ENCODE peak calls at places on chromosome 20, in five cellular contexts. A, N, Z, R and G are unnamed samples.

GRCh38 chr20:10648651-10649050 is 25.1 kb downstream of the JAG1 start:
- DNase-seq in N (no peak), R (no peak), Z (no peak), A (no peak), G (no peak)

GRCh38 chr20:36113566-36114247 is 40.8 kb upstream of the EPB41L1 start:
- DNase-seq in R (peak), N (no peak), A (peak), Z (no peak), G (no peak)

GRCh38 chr20:61330441-61330840 is 78.4 kb downstream of the CDH4 start:
- DNase-seq in N (no peak), A (no peak), R (no peak), Z (no peak), G (no peak)

GRCh38 chr20:13800728-13801134 is 15.9 kb downstream of the NDUFAF5 start:
- DNase-seq in N (peak), A (peak), R (no peak), Z (peak), G (peak)

GRCh38 chr20:44485830-44486198 is 10.1 kb downstream of the TTPAL start:
- DNase-seq in Z (no peak), R (no peak), N (no peak), A (no peak), G (no peak)

GRCh38 chr20:7806831-7807230 is 133.4 kb downstream of the HAO1 start:
- DNase-seq in R (no peak), A (no peak), Z (no peak), N (no peak), G (no peak)

GRCh38 chr20:32820000-32820697 is 395 bp downstream of the MAPRE1 start:
- DNase-seq in R (peak), Z (peak), A (peak), N (peak), G (peak)

GRCh38 chr20:36543187-36544133 is 2.1 kb downstream of the MYL9 start:
- DNase-seq in Z (no peak), N (no peak), A (peak), R (no peak), G (no peak)

GRCh38 chr20:24018796-24019195 is 30.2 kb upstream of the GGTLC1 start:
- DNase-seq in R (no peak), A (no peak), Z (no peak), N (no peak), G (peak)

GRCh38 chr20:53298900-53299299 is 294.7 kb downstream of the ZNF217 start:
- DNase-seq in A (no peak), R (no peak), N (no peak), Z (no peak), G (no peak)

GRCh38 chr20:32577657-32578056 is 7.5 kb downstream of the NOL4L start:
- DNase-seq in Z (no peak), R (no peak), N (no peak), A (no peak), G (no peak)

GRCh38 chr20:33262658-33263065 is 20.4 kb upstream of the BPIFB1 start:
- DNase-seq in A (no peak), Z (no peak), N (peak), R (peak), G (peak)

GRCh38 chr20:20691477-20691863 is 21.0 kb downstream of the RALGAPA2 start:
- DNase-seq in R (no peak), Z (no peak), N (no peak), A (no peak), G (no peak)

GRCh38 chr20:13180986-13181889 is 39.8 kb upstream of the ISM1 start:
- DNase-seq in R (no peak), A (no peak), N (no peak), Z (no peak), G (no peak)

GRCh38 chr20:53706511-53707031 is 112.9 kb upstream of the ZNF217 start:
- DNase-seq in N (no peak), Z (no peak), A (no peak), R (no peak), G (no peak)

GRCh38 chr20:23445596-23446217 is 6.2 kb downstream of the CSTL1 start:
- DNase-seq in A (no peak), R (no peak), Z (no peak), N (no peak), G (peak)

GRCh38 chr20:5844063-5844681 is 94.0 kb downstream of the SHLD1 start:
- DNase-seq in N (peak), Z (no peak), A (no peak), R (no peak), G (peak)

GRCh38 chr20:10178727-10179313 is 39.8 kb upstream of the SNAP25 start:
- DNase-seq in Z (no peak), R (no peak), N (no peak), A (no peak), G (no peak)

GRCh38 chr20:23606652-23607049 is 934 bp upstream of the CST9 start:
- DNase-seq in A (peak), Z (peak), N (peak), R (peak), G (peak)

GRCh38 chr20:34083137-34083536 is 28.9 kb downstream of the EIF2S2 start:
- DNase-seq in A (peak), N (peak), Z (peak), R (peak), G (peak)

GRCh38 chr20:48923149-48923718 is 1.7 kb downstream of the ARFGEF2 start:
- DNase-seq in R (no peak), Z (no peak), N (no peak), A (no peak), G (no peak)

GRCh38 chr20:33773412-33774089 is 37.6 kb upstream of the CHMP4B start:
- DNase-seq in R (no peak), A (no peak), Z (no peak), N (no peak), G (no peak)

GRCh38 chr20:3674995-3675900 is 6.6 kb downstream of the ADAM33 start:
- DNase-seq in A (no peak), Z (no peak), N (peak), R (no peak), G (no peak)

GRCh38 chr20:24729896-24730605 is 219.0 kb upstream of the CST7 start:
- DNase-seq in N (no peak), A (no peak), Z (no peak), R (no peak), G (no peak)

GRCh38 chr20:62117658-62118057 is 4.6 kb upstream of the LSM14B start:
- DNase-seq in N (no peak), A (no peak), Z (no peak), R (no peak), G (no peak)

DNA sequence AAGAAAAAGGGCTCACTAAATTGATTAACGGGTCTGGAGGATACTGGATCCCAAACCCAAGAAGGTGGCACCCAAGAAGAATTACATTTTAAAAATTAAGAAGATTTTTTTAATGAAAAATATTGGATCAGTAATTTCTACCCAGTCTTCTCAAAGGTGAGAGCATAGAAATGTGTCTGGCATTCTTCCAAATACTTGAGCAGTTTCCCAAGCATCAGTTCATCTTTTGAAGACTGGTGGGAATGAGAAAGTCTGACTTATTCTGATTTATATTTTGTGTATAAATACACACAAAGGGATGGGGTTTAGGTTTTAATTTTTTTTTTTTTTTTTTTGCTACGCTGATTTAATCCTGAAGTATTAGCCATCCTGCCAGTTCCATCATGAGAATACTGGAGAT is 3.3 kb downstream of the MGME1 start:
- DNase-seq in R (no peak), N (no peak), Z (no peak), A (no peak), G (no peak)
- H3K27ac ChIP-seq in R (peak), N (peak), Z (peak), A (peak), G (peak)

GRCh38 chr20:58639182-58640146 is 11.6 kb upstream of the STX16 start:
- DNase-seq in R (no peak), Z (no peak), A (no peak), N (no peak), G (no peak)
- TF ChIP-seq CTCF in R (no peak), Z (no peak), A (no peak), N (no peak), G (no peak)

GRCh38 chr20:60295214-60295613 is 337.0 kb downstream of the CDH26 start:
- DNase-seq in N (no peak), A (no peak), Z (no peak), R (no peak), G (peak)
- H3K27ac ChIP-seq in N (no peak), A (no peak), Z (no peak), R (no peak), G (no peak)

DNA sequence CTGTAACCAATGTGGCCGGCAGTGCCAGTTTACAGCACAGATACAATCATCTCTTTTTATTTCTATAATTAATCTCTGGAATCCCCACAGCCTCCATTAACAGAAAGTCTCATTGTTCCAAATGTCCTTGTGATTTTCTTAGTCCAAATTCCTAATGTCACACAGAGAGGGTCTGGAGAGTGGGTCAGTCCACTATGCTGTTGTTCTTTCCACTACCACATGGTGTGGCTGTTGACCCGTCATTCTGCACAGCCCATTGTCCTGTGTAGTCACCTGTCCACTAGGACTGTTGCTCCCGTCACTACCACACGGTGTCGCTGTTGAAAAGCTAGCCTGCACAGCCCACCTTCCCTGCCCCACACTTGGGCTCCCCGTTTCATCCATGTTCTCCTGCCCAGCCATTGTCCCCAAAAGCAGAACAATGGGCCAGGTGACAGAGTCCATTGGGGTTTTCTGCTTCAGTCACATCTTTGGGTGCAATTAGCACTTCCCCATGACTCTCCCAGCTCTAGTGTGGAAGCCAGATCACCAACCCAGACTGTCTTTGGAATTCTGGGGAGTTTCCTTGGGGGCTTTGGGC is 8.6 kb upstream of the LBP start:
- DNase-seq in R (peak), Z (no peak), A (no peak), N (peak), G (peak)
- TF ChIP-seq CTCF in R (peak), Z (peak), A (peak), N (peak), G (no peak)

GRCh38 chr20:63633732-63634131 is 6.8 kb upstream of the GMEB2 start:
- DNase-seq in R (no peak), A (no peak), Z (no peak), N (no peak), G (no peak)
- H3K27ac ChIP-seq in R (no peak), A (no peak), Z (no peak), N (no peak), G (no peak)

GRCh38 chr20:22101606-22102005 is 396.1 kb downstream of the PAX1 start:
- DNase-seq in A (no peak), Z (no peak), R (no peak), N (no peak), G (no peak)

DNA sequence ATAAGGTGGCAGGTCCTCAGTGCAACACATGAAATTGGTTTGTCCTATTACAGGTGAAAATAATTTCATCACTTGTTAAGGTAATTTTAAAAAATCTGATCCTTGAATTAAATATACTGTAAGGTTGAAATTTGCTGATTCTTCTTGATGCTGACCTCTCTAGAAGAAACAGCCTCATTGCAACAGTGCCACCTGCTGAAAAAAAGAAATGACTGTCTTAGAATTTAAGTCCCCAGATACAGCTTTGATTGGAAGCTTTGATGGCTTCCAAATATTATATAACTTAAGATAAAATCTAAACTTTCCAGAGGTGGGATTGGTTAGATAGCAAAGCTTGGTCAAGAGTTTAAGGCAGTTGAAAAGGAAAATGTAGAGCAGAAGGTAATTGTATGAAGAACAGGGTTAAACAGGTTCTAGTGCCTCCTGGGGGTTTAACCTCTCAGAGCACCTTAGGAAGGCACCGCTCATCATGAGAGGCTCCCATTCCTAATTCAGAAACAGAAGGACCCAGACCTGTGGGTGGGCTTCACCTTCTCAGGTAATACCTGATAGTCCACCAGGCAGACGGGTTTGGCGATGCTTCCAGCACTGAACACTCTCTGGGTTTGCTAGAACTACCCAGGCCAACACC is 401.0 kb downstream of the PAX1 start:
- DNase-seq in R (peak), Z (no peak), A (no peak), N (peak), G (peak)
- TF ChIP-seq CTCF in R (peak), Z (no peak), A (peak), N (peak), G (peak)